ENCODE peak calls at places on chromosomes 5 and 9, in seven cellular contexts. M is breast epithelium, J is IMR-90, K is gastrocnemius medialis, N is upper lobe of left lung, F is GM12892, O is tibial nerve. B is an unnamed sample.

GRCh38 chr5:115847290-115847689 is 5.6 kb downstream of the AP3S1 start:
- DNase-seq in M (no peak), J (no peak), K (no peak), N (no peak), F (no peak), O (no peak), B (no peak)

GRCh38 chr9:121720311-121720991 is 69.0 kb downstream of the DAB2IP start:
- DNase-seq in M (no peak), J (no peak), K (no peak), N (no peak), F (no peak), O (no peak), B (no peak)

GRCh38 chr5:9621379-9621903 is 8.7 kb downstream of the TAS2R1 start:
- DNase-seq in M (no peak), J (peak), K (no peak), N (no peak), F (no peak), O (no peak), B (no peak)

GRCh38 chr9:98568234-98568922 is 140.4 kb downstream of the GABBR2 start:
- DNase-seq in M (no peak), J (no peak), K (no peak), N (no peak), F (no peak), O (no peak), B (peak)

GRCh38 chr9:112241491-112241890 is 66.4 kb upstream of the SUSD1 start:
- DNase-seq in M (no peak), J (peak), K (no peak), N (no peak), F (no peak), O (no peak), B (no peak)

GRCh38 chr5:18829539-18829938 is 1158.5 kb downstream of the CDH18 start:
- DNase-seq in M (no peak), J (no peak), K (no peak), N (no peak), F (no peak), O (no peak), B (no peak)

GRCh38 chr9:99819123-99819483 is 2.6 kb upstream of the NR4A3 start:
- DNase-seq in M (no peak), J (no peak), K (no peak), N (no peak), F (no peak), O (peak), B (no peak)

GRCh38 chr5:176796411-176796810 is 13.9 kb upstream of the UNC5A start:
- DNase-seq in M (no peak), J (no peak), K (no peak), N (no peak), F (no peak), O (no peak), B (no peak)

GRCh38 chr5:42636425-42636824 is 120.2 kb upstream of the CCDC152 start:
- DNase-seq in M (no peak), J (no peak), K (no peak), N (no peak), F (no peak), O (no peak), B (no peak)

GRCh38 chr9:18447131-18447530 is 26.8 kb upstream of the ADAMTSL1 start:
- DNase-seq in M (peak), J (no peak), K (no peak), N (no peak), F (no peak), O (peak), B (no peak)

GRCh38 chr9:71663931-71664459 is 104.3 kb downstream of the CEMIP2 start:
- DNase-seq in M (no peak), J (no peak), K (no peak), N (no peak), F (no peak), O (no peak), B (no peak)

GRCh38 chr9:86202338-86202882 is 57.0 kb downstream of the C9orf153 start:
- DNase-seq in M (no peak), J (peak), K (no peak), N (no peak), F (peak), O (no peak), B (no peak)

GRCh38 chr5:80453372-80453771 is 34.5 kb upstream of the FAM151B start:
- DNase-seq in M (no peak), J (no peak), K (no peak), N (no peak), F (no peak), O (no peak), B (no peak)

GRCh38 chr5:56538580-56538979 is 276.8 kb upstream of the MAP3K1 start:
- DNase-seq in M (no peak), J (no peak), K (no peak), N (no peak), F (no peak), O (no peak), B (no peak)

GRCh38 chr5:8864053-8864452 is 681.8 kb downstream of the SEMA5A start:
- DNase-seq in M (no peak), J (peak), K (no peak), N (no peak), F (no peak), O (no peak), B (no peak)

GRCh38 chr5:134406390-134406789 is 5.3 kb downstream of the CDKN2AIPNL start:
- DNase-seq in M (no peak), J (peak), K (no peak), N (no peak), F (no peak), O (no peak), B (no peak)

GRCh38 chr5:54296386-54296785 is 14.0 kb downstream of the ARL15 start:
- DNase-seq in M (peak), J (no peak), K (no peak), N (no peak), F (no peak), O (no peak), B (no peak)

GRCh38 chr5:132782101-132782500 is 5.1 kb upstream of the SEPTIN8 start:
- DNase-seq in M (no peak), J (peak), K (no peak), N (no peak), F (no peak), O (no peak), B (no peak)

GRCh38 chr9:33151007-33151557 is 16.1 kb downstream of the B4GALT1 start:
- DNase-seq in M (no peak), J (peak), K (no peak), N (no peak), F (no peak), O (peak), B (peak)

GRCh38 chr5:1140188-1140817 is 28.4 kb upstream of the SLC12A7 start:
- DNase-seq in M (peak), J (peak), K (peak), N (peak), F (peak), O (peak), B (no peak)

GRCh38 chr5:78541058-78541624 is 107.4 kb downstream of the LHFPL2 start:
- DNase-seq in M (no peak), J (no peak), K (no peak), N (no peak), F (no peak), O (no peak), B (no peak)

GRCh38 chr5:180860887-180861822 is at the start of gene ZFP62:
- DNase-seq in M (peak), J (peak), K (peak), N (peak), F (peak), O (peak), B (no peak)
- TF ChIP-seq POLR2A in M (no peak), J (peak), K (peak), N (no peak), F (peak), O (no peak), B (no peak)

GRCh38 chr9:130556396-130557076 is 22.8 kb upstream of the FUBP3 start:
- DNase-seq in M (no peak), J (no peak), K (no peak), N (no peak), F (no peak), O (no peak), B (no peak)

GRCh38 chr9:130555061-130555460 is 24.3 kb upstream of the FUBP3 start:
- DNase-seq in M (no peak), J (no peak), K (no peak), N (no peak), F (no peak), O (no peak), B (no peak)

GRCh38 chr9:130555968-130556367 is 23.4 kb upstream of the FUBP3 start:
- DNase-seq in M (peak), J (no peak), K (no peak), N (no peak), F (no peak), O (no peak), B (no peak)

GRCh38 chr9:130554606-130555005 is 24.8 kb upstream of the FUBP3 start:
- DNase-seq in M (no peak), J (no peak), K (no peak), N (no peak), F (no peak), O (no peak), B (no peak)

GRCh38 chr9:130557077-130557468 is 22.3 kb upstream of the FUBP3 start:
- DNase-seq in M (no peak), J (no peak), K (no peak), N (no peak), F (no peak), O (no peak), B (no peak)
- TF ChIP-seq POLR2A in M (no peak), J (no peak), K (no peak), N (no peak), F (no peak), O (no peak), B (no peak)

GRCh38 chr9:133470427-133470924 is 8.4 kb downstream of the SLC2A6 start:
- DNase-seq in M (no peak), J (no peak), K (no peak), N (peak), F (no peak), O (no peak), B (no peak)
- TF ChIP-seq POLR2A in M (no peak), J (no peak), K (no peak), N (no peak), F (peak), O (no peak), B (no peak)

DNA sequence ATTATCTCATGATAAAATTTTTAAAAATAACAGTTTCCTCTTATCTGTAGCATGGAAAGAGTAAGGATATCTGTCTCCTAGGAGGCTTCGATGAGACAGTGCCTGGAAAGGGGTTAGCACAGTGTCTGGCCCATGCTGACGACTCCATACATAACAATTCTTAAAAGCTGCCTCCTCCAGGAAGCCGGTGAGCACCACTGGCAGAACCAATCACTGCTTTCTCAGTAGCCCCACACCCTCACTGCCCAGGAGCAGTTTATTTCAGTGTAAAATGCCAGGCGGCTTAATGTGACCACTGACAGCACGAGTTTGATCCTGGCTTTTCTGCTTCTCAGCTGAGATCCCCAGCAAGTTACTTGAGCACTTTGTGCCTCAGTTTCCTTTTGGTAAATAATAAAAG is 1.2 kb upstream of the NIPAL4 start:
- DNase-seq in M (no peak), J (no peak), K (no peak), N (no peak), F (no peak), O (no peak), B (no peak)
- TF ChIP-seq POLR2A in M (no peak), J (no peak), K (no peak), N (no peak), F (no peak), O (no peak), B (no peak)

GRCh38 chr5:3024976-3025375 is 273.5 kb upstream of the IRX2 start:
- DNase-seq in M (no peak), J (no peak), K (no peak), N (no peak), F (no peak), O (no peak), B (peak)
- TF ChIP-seq POLR2A in M (no peak), J (no peak), K (no peak), N (no peak), F (no peak), O (no peak), B (no peak)

GRCh38 chr9:27371382-27371781 is 74.4 kb upstream of the EQTN start:
- DNase-seq in M (no peak), J (no peak), K (no peak), N (no peak), F (no peak), O (no peak), B (no peak)
- TF ChIP-seq POLR2A in M (no peak), J (no peak), K (no peak), N (no peak), F (no peak), O (no peak), B (no peak)

B was measured in vagina.